ENCODE peak calls at places on chromosomes 16 and 17, in ten cellular contexts. D is osteocyte; R is nucleus accumbens; A is GM03348; U is activated T-cell treated with anti-CD3 and anti-CD28 coated beads, Interleukin-2, amount 50 U/mL, for 1 hour; F is activated CD8-positive, alpha-beta memory T cell treated with anti-CD3 and anti-CD28 coated beads for 1 hour; C is kidney tubule cell; Y is hypothalamus; H is NAMALWA; B is nephron progenitor cell. J is an unnamed sample.

GRCh38 chr17:58703887-58704286 is 11.5 kb downstream of the RAD51C start:
- DNase-seq in D (no peak), U (no peak), Y (no peak), B (no peak), A (no peak), H (no peak), R (no peak), F (no peak), C (no peak), J (no peak)

GRCh38 chr17:75707096-75707720 is 14.1 kb upstream of the ITGB4 start:
- DNase-seq in H (no peak), D (no peak), F (no peak), Y (no peak), C (no peak), A (no peak), B (no peak), U (no peak), R (no peak), J (no peak)

GRCh38 chr17:78940708-78941107 is 15.5 kb upstream of the TIMP2 start:
- DNase-seq in A (no peak), Y (no peak), B (no peak), C (peak), R (no peak), F (no peak), U (no peak), H (no peak), D (no peak), J (no peak)

GRCh38 chr17:80097307-80097630 is 4.1 kb upstream of the GAA start:
- DNase-seq in B (no peak), C (no peak), D (no peak), H (no peak), F (no peak), U (no peak), R (no peak), Y (no peak), A (no peak), J (no peak)

GRCh38 chr16:2019919-2020831 is 590 bp downstream of the NPW start:
- DNase-seq in D (no peak), Y (no peak), H (no peak), F (no peak), C (no peak), B (peak), U (no peak), R (no peak), A (no peak), J (no peak)

GRCh38 chr17:48011405-48012150 is 26.0 kb downstream of the COPZ2 start:
- DNase-seq in Y (no peak), B (peak), H (peak), D (no peak), A (peak), C (peak), R (no peak), U (peak), F (no peak), J (peak)

GRCh38 chr17:70290770-70291169 is 121.4 kb downstream of the KCNJ2 start:
- DNase-seq in F (no peak), R (no peak), A (no peak), Y (no peak), D (no peak), H (no peak), U (no peak), C (no peak), B (no peak), J (no peak)

GRCh38 chr17:55219939-55220338 is 44.8 kb upstream of the HLF start:
- DNase-seq in B (no peak), Y (no peak), F (no peak), U (no peak), A (no peak), C (no peak), H (no peak), D (no peak), R (no peak), J (no peak)

GRCh38 chr17:68981288-68981687 is 26.1 kb upstream of the ABCA8 start:
- DNase-seq in F (no peak), B (no peak), C (peak), U (no peak), H (no peak), Y (peak), A (peak), R (no peak), D (no peak), J (no peak)

GRCh38 chr16:28990375-28991040 is 5.7 kb downstream of the LAT start:
- DNase-seq in F (no peak), D (no peak), H (no peak), Y (no peak), U (peak), B (no peak), C (no peak), R (no peak), A (no peak), J (peak)

GRCh38 chr16:66304151-66304550 is 62.3 kb upstream of the CDH5 start:
- DNase-seq in A (no peak), U (no peak), D (no peak), H (no peak), R (no peak), C (no peak), Y (no peak), B (no peak), F (no peak), J (peak)

J was measured in naive thymus-derived CD8-positive, alpha-beta T cell.